ENCODE peak calls at places on chromosomes 16 and 17, in four cellular contexts. One of them, this sample, is unnamed.

GRCh38 chr16:81610936-81611335 is 166.3 kb downstream of the CMIP start:
- DNase-seq in activated T-helper 1 cell treated with Interleukin-2 at 50 U/mL for 16 hours: no peak
- DNase-seq in NCI-H1092 treated with DMSO at 0.1 percent for 48 hours: no peak
- DNase-seq in WTC11: no peak
- DNase-seq in this sample: no peak

GRCh38 chr16:68548947-68549346 is 9.9 kb downstream of the ZFP90 start:
- DNase-seq in WTC11: no peak
- DNase-seq in activated T-helper 1 cell treated with Interleukin-2 at 50 U/mL for 16 hours: no peak
- DNase-seq in NCI-H1092 treated with DMSO at 0.1 percent for 48 hours: no peak
- DNase-seq in this sample: no peak

GRCh38 chr17:50501906-50502642 is 6.2 kb upstream of the MYCBPAP start:
- DNase-seq in activated T-helper 1 cell treated with Interleukin-2 at 50 U/mL for 16 hours: no peak
- DNase-seq in NCI-H1092 treated with DMSO at 0.1 percent for 48 hours: no peak
- DNase-seq in WTC11: no peak
- DNase-seq in this sample: no peak

GRCh38 chr16:85445779-85446222 is 167.3 kb upstream of the GSE1 start:
- DNase-seq in activated T-helper 1 cell treated with Interleukin-2 at 50 U/mL for 16 hours: no peak
- DNase-seq in WTC11: no peak
- DNase-seq in NCI-H1092 treated with DMSO at 0.1 percent for 48 hours: peak; percentile 86
- DNase-seq in this sample: no peak

GRCh38 chr17:80246726-80247125 is 13.9 kb upstream of the RNF213 start:
- DNase-seq in WTC11: no peak
- DNase-seq in NCI-H1092 treated with DMSO at 0.1 percent for 48 hours: no peak
- DNase-seq in activated T-helper 1 cell treated with Interleukin-2 at 50 U/mL for 16 hours: no peak
- DNase-seq in this sample: no peak

GRCh38 chr16:84156342-84156784 is 11.3 kb downstream of the DNAAF1 start:
- DNase-seq in NCI-H1092 treated with DMSO at 0.1 percent for 48 hours: no peak
- DNase-seq in activated T-helper 1 cell treated with Interleukin-2 at 50 U/mL for 16 hours: no peak
- DNase-seq in WTC11: no peak
- DNase-seq in this sample: no peak

GRCh38 chr16:49986351-49987124 is 38.5 kb upstream of the CNEP1R1 start:
- DNase-seq in NCI-H1092 treated with DMSO at 0.1 percent for 48 hours: peak; percentile 45
- DNase-seq in WTC11: no peak
- DNase-seq in activated T-helper 1 cell treated with Interleukin-2 at 50 U/mL for 16 hours: no peak
- DNase-seq in this sample: no peak

GRCh38 chr17:76667356-76667755 is 23.8 kb upstream of the ST6GALNAC1 start:
- DNase-seq in activated T-helper 1 cell treated with Interleukin-2 at 50 U/mL for 16 hours: no peak
- DNase-seq in WTC11: no peak
- DNase-seq in NCI-H1092 treated with DMSO at 0.1 percent for 48 hours: no peak
- DNase-seq in this sample: no peak

GRCh38 chr17:40526668-40527067 is 25.2 kb upstream of the TNS4 start:
- DNase-seq in activated T-helper 1 cell treated with Interleukin-2 at 50 U/mL for 16 hours: no peak
- DNase-seq in WTC11: no peak
- DNase-seq in NCI-H1092 treated with DMSO at 0.1 percent for 48 hours: no peak
- DNase-seq in this sample: no peak

GRCh38 chr17:17206149-17206912 is at the start of gene PLD6:
- DNase-seq in WTC11: peak; percentile 70
- DNase-seq in NCI-H1092 treated with DMSO at 0.1 percent for 48 hours: peak; percentile 62
- DNase-seq in activated T-helper 1 cell treated with Interleukin-2 at 50 U/mL for 16 hours: peak; percentile 87
- DNase-seq in this sample: peak; percentile 95

GRCh38 chr16:16075463-16076399 is 126.3 kb downstream of the ABCC1 start:
- DNase-seq in NCI-H1092 treated with DMSO at 0.1 percent for 48 hours: no peak
- DNase-seq in WTC11: no peak
- DNase-seq in activated T-helper 1 cell treated with Interleukin-2 at 50 U/mL for 16 hours: no peak
- DNase-seq in this sample: peak; percentile 51

GRCh38 chr16:85421338-85422123 is 191.6 kb upstream of the GSE1 start:
- DNase-seq in activated T-helper 1 cell treated with Interleukin-2 at 50 U/mL for 16 hours: no peak
- DNase-seq in NCI-H1092 treated with DMSO at 0.1 percent for 48 hours: no peak
- DNase-seq in WTC11: peak; percentile 28
- DNase-seq in this sample: peak; percentile 45

GRCh38 chr17:19003966-19004600 is 481 bp downstream of the FAM83G start:
- DNase-seq in activated T-helper 1 cell treated with Interleukin-2 at 50 U/mL for 16 hours: peak; percentile 15
- DNase-seq in NCI-H1092 treated with DMSO at 0.1 percent for 48 hours: no peak
- DNase-seq in WTC11: peak; percentile 62
- DNase-seq in this sample: peak; percentile 80

GRCh38 chr17:46043606-46044005 is 44.6 kb downstream of the STH start:
- DNase-seq in activated T-helper 1 cell treated with Interleukin-2 at 50 U/mL for 16 hours: no peak
- DNase-seq in NCI-H1092 treated with DMSO at 0.1 percent for 48 hours: no peak
- DNase-seq in WTC11: no peak
- DNase-seq in this sample: no peak

GRCh38 chr16:49564577-49565224 is 191.1 kb downstream of the C16orf78 start:
- DNase-seq in NCI-H1092 treated with DMSO at 0.1 percent for 48 hours: no peak
- DNase-seq in activated T-helper 1 cell treated with Interleukin-2 at 50 U/mL for 16 hours: no peak
- DNase-seq in WTC11: no peak
- DNase-seq in this sample: no peak

GRCh38 chr16:19113577-19114358 is at the start of gene ITPRIPL2:
- DNase-seq in NCI-H1092 treated with DMSO at 0.1 percent for 48 hours: peak; percentile 35
- DNase-seq in WTC11: peak; percentile 58
- DNase-seq in activated T-helper 1 cell treated with Interleukin-2 at 50 U/mL for 16 hours: no peak
- DNase-seq in this sample: peak; percentile 87

GRCh38 chr17:76995352-76996105 is 127.3 kb downstream of the MGAT5B start:
- DNase-seq in NCI-H1092 treated with DMSO at 0.1 percent for 48 hours: peak; percentile 69
- DNase-seq in activated T-helper 1 cell treated with Interleukin-2 at 50 U/mL for 16 hours: no peak
- DNase-seq in WTC11: peak; percentile 42
- DNase-seq in this sample: no peak

GRCh38 chr16:30997887-30998711 is 12.3 kb downstream of the STX1B start:
- DNase-seq in WTC11: no peak
- DNase-seq in NCI-H1092 treated with DMSO at 0.1 percent for 48 hours: no peak
- DNase-seq in activated T-helper 1 cell treated with Interleukin-2 at 50 U/mL for 16 hours: no peak
- DNase-seq in this sample: no peak

GRCh38 chr16:64362193-64362592 is 759.7 kb downstream of the CDH11 start:
- DNase-seq in WTC11: no peak
- DNase-seq in NCI-H1092 treated with DMSO at 0.1 percent for 48 hours: no peak
- DNase-seq in activated T-helper 1 cell treated with Interleukin-2 at 50 U/mL for 16 hours: no peak
- DNase-seq in this sample: no peak

GRCh38 chr16:86519649-86520316 is 9.5 kb downstream of the FOXF1 start:
- DNase-seq in WTC11: peak; percentile 75
- DNase-seq in NCI-H1092 treated with DMSO at 0.1 percent for 48 hours: peak; percentile 14
- DNase-seq in activated T-helper 1 cell treated with Interleukin-2 at 50 U/mL for 16 hours: peak; percentile 26
- DNase-seq in this sample: peak; percentile 59

GRCh38 chr17:73480740-73481139 is 163.5 kb downstream of the SDK2 start:
- DNase-seq in activated T-helper 1 cell treated with Interleukin-2 at 50 U/mL for 16 hours: no peak
- DNase-seq in NCI-H1092 treated with DMSO at 0.1 percent for 48 hours: no peak
- DNase-seq in WTC11: no peak
- DNase-seq in this sample: no peak

GRCh38 chr16:75026892-75027391 is 28.1 kb downstream of the ZNRF1 start:
- DNase-seq in WTC11: no peak
- DNase-seq in NCI-H1092 treated with DMSO at 0.1 percent for 48 hours: no peak
- DNase-seq in activated T-helper 1 cell treated with Interleukin-2 at 50 U/mL for 16 hours: no peak
- DNase-seq in this sample: no peak

GRCh38 chr17:42843358-42843934 is 934 bp upstream of the AOC2 start:
- DNase-seq in activated T-helper 1 cell treated with Interleukin-2 at 50 U/mL for 16 hours: no peak
- DNase-seq in WTC11: peak; percentile 46
- DNase-seq in NCI-H1092 treated with DMSO at 0.1 percent for 48 hours: peak; percentile 60
- DNase-seq in this sample: no peak

GRCh38 chr16:50469744-50470301 is 78.4 kb upstream of the NKD1 start:
- DNase-seq in NCI-H1092 treated with DMSO at 0.1 percent for 48 hours: no peak
- DNase-seq in activated T-helper 1 cell treated with Interleukin-2 at 50 U/mL for 16 hours: no peak
- DNase-seq in WTC11: no peak
- DNase-seq in this sample: no peak